ENCODE peak calls at places on chromosomes 5 and 9, in five cellular contexts. W is activated CD4-positive, alpha-beta T cell treated with anti-CD3 and anti-CD28 coated beads, Interleukin-2, amount 10 ng/mL, durations not matched to agents 7 days and 5 days; Y is PC-9; E is HS-5; S is naive B cell. T is an unnamed sample.
A peak's percentile ranks its signal among the peaks of the same experiment; 100 is the strongest.

GRCh38 chr9:34250721-34251120 is 71.9 kb downstream of the UBAP1 start:
- DNase-seq in W (no peak), Y (no peak), E (no peak), S (no peak), T (no peak)

GRCh38 chr5:150340614-150341265 is 16.8 kb upstream of the TCOF1 start:
- DNase-seq in W (no peak), Y (no peak), E (no peak), S (no peak), T (no peak)

GRCh38 chr5:156375895-156376495 is 49.0 kb downstream of the SGCD start:
- DNase-seq in W (no peak), Y (no peak), E (no peak), S (no peak), T (no peak)

GRCh38 chr9:89219637-89220036 is 41.0 kb upstream of the SHC3 start:
- DNase-seq in W (no peak), Y (no peak), E (no peak), S (no peak), T (no peak)

GRCh38 chr5:123193176-123193575 is 104.1 kb downstream of the PRDM6 start:
- DNase-seq in W (no peak), Y (no peak), E (no peak), S (no peak), T (no peak)

GRCh38 chr9:19464764-19465570 is 56.2 kb downstream of the ACER2 start:
- DNase-seq in W (peak; percentile 72), Y (peak; percentile 60), E (no peak), S (peak; percentile 65), T (no peak)

GRCh38 chr9:111919875-111920274 is 23.3 kb downstream of the UGCG start:
- DNase-seq in W (no peak), Y (no peak), E (no peak), S (no peak), T (no peak)

GRCh38 chr9:129479217-129480011 is 141.5 kb downstream of the C9orf50 start:
- DNase-seq in W (no peak), Y (no peak), E (no peak), S (no peak), T (no peak)

GRCh38 chr5:124746252-124746915 is at the start of gene ZNF608:
- DNase-seq in W (no peak), Y (no peak), E (no peak), S (no peak), T (no peak)

GRCh38 chr9:124263158-124263557 is 5.4 kb downstream of the NEK6 start:
- DNase-seq in W (no peak), Y (no peak), E (no peak), S (no peak), T (no peak)

GRCh38 chr5:948472-949274 is 56.0 kb downstream of the TRIP13 start:
- DNase-seq in W (no peak), Y (no peak), E (no peak), S (no peak), T (no peak)

GRCh38 chr5:43484049-43484849 is 584 bp upstream of the TMEM267 start:
- DNase-seq in W (peak; percentile 90), Y (peak; percentile 95), E (peak; percentile 81), S (peak; percentile 88), T (peak; percentile 61)

GRCh38 chr5:151239237-151239861 is 13.6 kb upstream of the GM2A start:
- DNase-seq in W (peak; percentile 61), Y (peak; percentile 63), E (no peak), S (peak; percentile 57), T (no peak)

T was measured in GM12864.